ENCODE peak calls at places on chromosomes 3 and 15, in four cellular contexts. P is H9, X is H1, F is mesendoderm. I is an unnamed sample.

GRCh38 chr3:77605865-77606264 is 566.0 kb downstream of the ROBO2 start:
- DNase-seq in X (no peak), F (no peak), P (no peak), I (no peak)

GRCh38 chr3:23712656-23713559 is 92.8 kb upstream of the UBE2E1 start:
- DNase-seq in F (peak), P (peak), X (peak), I (peak)

GRCh38 chr3:32973982-32974381 is 22.5 kb downstream of the CCR4 start:
- DNase-seq in F (no peak), X (no peak), P (no peak), I (peak)

GRCh38 chr15:76353023-76353577 is 16.5 kb downstream of the ISL2 start:
- DNase-seq in X (no peak), P (no peak), F (no peak), I (no peak)

GRCh38 chr15:68774521-68775293 is 46.0 kb downstream of the ANP32A start:
- DNase-seq in F (no peak), X (no peak), P (no peak), I (no peak)

GRCh38 chr3:32951410-32951811 is at the start of gene CCR4:
- DNase-seq in X (no peak), F (no peak), P (no peak), I (no peak)

GRCh38 chr3:131231710-131232348 is 149.7 kb upstream of the NUDT16 start:
- DNase-seq in F (no peak), X (no peak), P (no peak), I (no peak)

GRCh38 chr3:104437131-104437750 is 929.5 kb upstream of the ALCAM start:
- DNase-seq in X (no peak), P (no peak), F (peak), I (peak)

GRCh38 chr3:133547432-133548041 is 25.9 kb upstream of the CDV3 start:
- DNase-seq in X (peak), P (peak), F (peak), I (peak)

GRCh38 chr3:126389112-126389791 is 5.5 kb upstream of the CFAP100 start:
- DNase-seq in X (peak), P (peak), F (peak), I (peak)

GRCh38 chr15:75346796-75347221 is at the start of gene NEIL1:
- DNase-seq in P (peak), F (peak), X (no peak), I (no peak)

GRCh38 chr15:66832679-66833078 is 130.6 kb downstream of the SMAD6 start:
- DNase-seq in F (no peak), X (no peak), P (no peak), I (peak)

GRCh38 chr15:66833803-66834202 is 131.8 kb downstream of the SMAD6 start:
- DNase-seq in P (no peak), X (no peak), F (no peak), I (no peak)

GRCh38 chr15:66834863-66835557 is 133.0 kb downstream of the SMAD6 start:
- DNase-seq in F (peak), P (peak), X (no peak), I (no peak)

GRCh38 chr15:66831801-66832390 is 129.9 kb downstream of the SMAD6 start:
- DNase-seq in F (no peak), X (no peak), P (no peak), I (no peak)

DNA sequence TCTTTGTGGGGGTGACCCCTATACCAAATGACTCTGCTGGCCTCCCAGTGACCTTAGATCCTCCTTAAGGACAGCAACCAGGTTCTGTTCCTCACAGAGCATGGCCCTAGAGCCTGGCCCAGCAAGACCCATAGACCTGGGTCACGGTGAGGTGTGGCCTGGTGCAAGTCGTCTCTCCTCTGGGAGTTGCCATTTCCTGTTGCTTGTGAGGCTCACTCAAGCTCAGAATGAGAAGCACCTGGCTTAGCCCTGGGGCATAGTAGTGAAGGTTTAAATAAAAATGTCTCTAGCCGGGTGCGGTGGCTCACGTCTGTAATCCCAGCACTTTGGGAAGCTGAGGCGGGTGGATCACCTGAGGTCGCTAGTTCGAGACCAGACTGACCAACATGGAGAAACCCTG is 131.3 kb downstream of the SMAD6 start:
- DNase-seq in P (no peak), X (no peak), F (peak), I (no peak)
- H2BK5ac ChIP-seq in P (no peak), X (no peak), F (no peak), I (no peak)

DNA sequence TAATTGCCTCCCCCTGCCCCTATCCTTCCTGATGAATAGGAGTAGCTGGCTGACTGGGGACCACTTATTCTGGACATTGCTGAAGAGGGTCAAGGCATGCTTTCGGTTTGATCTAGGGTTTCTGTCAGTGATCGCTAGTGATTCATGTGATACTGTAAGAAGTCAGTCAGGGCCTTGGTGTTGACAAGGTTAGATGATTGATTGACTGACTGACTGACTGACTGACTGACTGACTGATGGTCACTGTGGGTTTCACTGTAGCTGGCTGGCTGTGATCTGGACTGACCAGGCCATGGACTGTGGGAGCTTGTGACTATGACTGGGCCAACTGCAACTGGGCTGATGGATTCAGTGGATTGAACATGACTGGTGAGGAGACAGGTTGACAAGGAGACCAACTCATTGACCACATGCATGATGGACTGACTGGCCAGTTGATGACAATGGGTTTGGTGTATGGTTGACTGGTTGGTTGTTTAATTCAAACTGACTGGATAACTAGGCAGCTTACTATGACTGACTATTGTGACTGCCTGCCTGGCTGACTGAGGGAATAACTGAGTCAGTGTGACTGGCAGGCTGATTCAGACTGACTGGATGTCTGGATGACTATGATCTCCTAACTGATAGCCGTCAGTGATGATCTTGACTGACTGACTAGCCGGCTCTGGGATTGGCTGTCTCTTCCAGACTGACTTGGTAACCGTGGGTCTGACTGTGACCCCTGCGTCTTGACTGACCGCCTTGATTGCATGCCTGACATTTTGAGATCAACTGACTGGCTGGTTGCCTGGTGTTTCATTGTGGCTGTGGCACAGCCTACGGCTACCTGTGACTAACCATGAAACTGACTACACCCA is 509.9 kb downstream of the SHQ1 start:
- DNase-seq in X (no peak), F (no peak), P (no peak), I (peak)
- H4K5ac ChIP-seq in X (no peak), F (no peak), P (no peak), I (no peak)

GRCh38 chr15:91881551-91882297 is 28.2 kb downstream of the SLCO3A1 start:
- DNase-seq in X (no peak), P (no peak), F (peak), I (no peak)
- H2BK5ac ChIP-seq in X (no peak), P (no peak), F (no peak), I (no peak)

DNA sequence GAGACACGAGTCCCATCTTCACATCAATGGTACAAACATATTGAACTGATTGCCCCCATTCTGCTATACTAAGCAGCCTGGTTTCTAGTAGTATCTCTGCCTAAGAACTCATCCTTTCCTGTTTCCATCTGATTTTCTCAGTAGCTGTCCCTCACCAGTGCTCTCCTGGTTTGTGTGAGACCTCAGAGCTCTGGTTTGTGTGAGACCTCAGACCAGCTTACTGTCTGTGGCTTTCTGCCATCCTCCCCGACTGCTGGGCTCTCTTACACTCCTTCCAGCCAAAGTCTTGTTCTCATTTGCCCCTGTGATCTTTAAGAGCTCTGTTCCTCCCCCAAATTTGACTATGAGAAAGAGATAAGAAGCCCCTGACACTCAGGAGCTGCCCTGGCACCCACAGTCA is 41.1 kb upstream of the NEDD4 start:
- DNase-seq in P (no peak), X (no peak), F (no peak), I (no peak)
- H4K5ac ChIP-seq in P (no peak), X (no peak), F (no peak), I (no peak)

GRCh38 chr15:41504751-41505492 is 8.7 kb downstream of the LTK start:
- DNase-seq in X (no peak), P (no peak), F (no peak), I (no peak)

GRCh38 chr15:41501961-41502786 is 8.5 kb downstream of the ITPKA start:
- DNase-seq in F (peak), P (no peak), X (no peak), I (no peak)

GRCh38 chr15:41501191-41501917 is 7.7 kb downstream of the ITPKA start:
- DNase-seq in F (peak), P (no peak), X (no peak), I (peak)

GRCh38 chr15:41503669-41504010 is 10.0 kb downstream of the ITPKA start:
- DNase-seq in F (no peak), P (no peak), X (no peak), I (no peak)

GRCh38 chr15:41502787-41503668 is 9.4 kb downstream of the ITPKA start:
- DNase-seq in X (no peak), P (peak), F (peak), I (no peak)
- H2BK5ac ChIP-seq in X (no peak), P (no peak), F (no peak), I (no peak)

DNA sequence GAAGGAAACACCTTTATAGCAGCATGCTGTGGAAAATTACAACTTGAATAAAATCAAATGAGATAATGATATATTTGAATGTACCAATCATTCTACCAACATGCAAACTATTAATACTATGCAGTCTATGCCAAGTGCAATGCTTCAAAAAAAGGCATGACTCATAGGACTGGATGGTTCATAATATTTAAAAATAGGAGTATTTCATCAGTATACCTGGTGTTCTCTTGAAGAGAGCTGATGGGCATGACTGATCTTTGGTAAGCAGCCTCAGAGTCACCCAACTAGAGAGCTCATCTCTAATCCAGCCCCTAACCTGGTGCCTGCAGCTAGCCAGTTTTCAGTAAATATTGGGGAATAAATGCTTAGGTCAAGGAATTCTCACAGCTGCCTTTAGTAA is 434.7 kb upstream of the ARRDC4 start:
- DNase-seq in P (no peak), F (no peak), X (no peak), I (no peak)
- H4K5ac ChIP-seq in P (no peak), F (no peak), X (no peak), I (no peak)

DNA sequence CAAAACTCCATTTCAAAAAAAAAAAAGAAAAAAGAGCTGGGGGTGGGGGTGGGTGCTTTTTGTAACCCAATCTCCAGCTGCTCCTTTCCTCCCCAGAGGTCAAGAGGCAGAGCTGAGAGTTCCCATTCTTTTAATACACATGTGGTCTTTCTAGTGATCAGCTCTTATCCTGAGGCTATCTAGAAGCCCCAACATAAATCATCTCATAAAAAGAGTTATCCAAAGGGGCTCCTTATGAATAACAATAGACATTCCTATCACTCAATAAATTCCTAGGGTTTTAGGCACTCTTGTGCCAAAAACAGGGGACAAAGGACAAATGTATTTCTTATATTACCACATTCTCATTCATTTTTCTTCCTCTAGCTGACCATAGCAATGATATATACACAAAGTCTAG is 25.1 kb upstream of the GAP43 start:
- DNase-seq in X (no peak), P (no peak), F (no peak), I (no peak)
- H2BK5ac ChIP-seq in X (no peak), P (no peak), F (no peak), I (no peak)

I was measured in IMR-90.